ENCODE peak calls at places on chromosomes 13 and 19, in eight cellular contexts. One of them, this sample, is unnamed.

GRCh38 chr19:1855040-1855827 is 7.0 kb upstream of the REXO1 start:
- DNase-seq in RPMI7951: peak
- DNase-seq in activated T-cell treated with anti-CD3 and anti-CD28 coated beads, Interleukin-2, amount 50 U/mL, for 72 hours: peak
- DNase-seq in sciatic nerve: peak
- DNase-seq in T-helper 2 cell: peak
- DNase-seq in caudate nucleus: no peak
- DNase-seq in NCI-H226: peak
- DNase-seq in effector CD4-positive, alpha-beta T cell: peak
- DNase-seq in this sample: peak

GRCh38 chr13:21668665-21669599 is 1.9 kb upstream of the FGF9 start:
- DNase-seq in caudate nucleus: no peak
- DNase-seq in NCI-H226: no peak
- DNase-seq in sciatic nerve: peak
- DNase-seq in effector CD4-positive, alpha-beta T cell: peak
- DNase-seq in RPMI7951: no peak
- DNase-seq in T-helper 2 cell: no peak
- DNase-seq in activated T-cell treated with anti-CD3 and anti-CD28 coated beads, Interleukin-2, amount 50 U/mL, for 72 hours: peak
- DNase-seq in this sample: peak

GRCh38 chr13:111636804-111637203 is 316.4 kb downstream of the TEX29 start:
- DNase-seq in RPMI7951: no peak
- DNase-seq in NCI-H226: no peak
- DNase-seq in caudate nucleus: no peak
- DNase-seq in effector CD4-positive, alpha-beta T cell: no peak
- DNase-seq in T-helper 2 cell: no peak
- DNase-seq in sciatic nerve: no peak
- DNase-seq in activated T-cell treated with anti-CD3 and anti-CD28 coated beads, Interleukin-2, amount 50 U/mL, for 72 hours: no peak
- DNase-seq in this sample: peak

GRCh38 chr13:27792393-27793218 is at the start of gene GSX1:
- DNase-seq in activated T-cell treated with anti-CD3 and anti-CD28 coated beads, Interleukin-2, amount 50 U/mL, for 72 hours: peak
- DNase-seq in T-helper 2 cell: peak
- DNase-seq in RPMI7951: peak
- DNase-seq in sciatic nerve: peak
- DNase-seq in NCI-H226: peak
- DNase-seq in effector CD4-positive, alpha-beta T cell: peak
- DNase-seq in caudate nucleus: no peak
- DNase-seq in this sample: no peak

GRCh38 chr13:21402586-21403307 is 56.4 kb downstream of the ZDHHC20 start:
- DNase-seq in caudate nucleus: no peak
- DNase-seq in effector CD4-positive, alpha-beta T cell: no peak
- DNase-seq in sciatic nerve: no peak
- DNase-seq in RPMI7951: peak
- DNase-seq in activated T-cell treated with anti-CD3 and anti-CD28 coated beads, Interleukin-2, amount 50 U/mL, for 72 hours: no peak
- DNase-seq in NCI-H226: peak
- DNase-seq in T-helper 2 cell: no peak
- DNase-seq in this sample: no peak

GRCh38 chr13:112168771-112169170 is 101.8 kb downstream of the SOX1 start:
- DNase-seq in T-helper 2 cell: no peak
- DNase-seq in RPMI7951: no peak
- DNase-seq in caudate nucleus: no peak
- DNase-seq in NCI-H226: no peak
- DNase-seq in activated T-cell treated with anti-CD3 and anti-CD28 coated beads, Interleukin-2, amount 50 U/mL, for 72 hours: no peak
- DNase-seq in sciatic nerve: no peak
- DNase-seq in effector CD4-positive, alpha-beta T cell: no peak
- DNase-seq in this sample: no peak

GRCh38 chr13:80881495-80882482 is 540.9 kb upstream of the SPRY2 start:
- DNase-seq in NCI-H226: peak
- DNase-seq in effector CD4-positive, alpha-beta T cell: no peak
- DNase-seq in sciatic nerve: no peak
- DNase-seq in RPMI7951: no peak
- DNase-seq in activated T-cell treated with anti-CD3 and anti-CD28 coated beads, Interleukin-2, amount 50 U/mL, for 72 hours: no peak
- DNase-seq in caudate nucleus: no peak
- DNase-seq in T-helper 2 cell: no peak
- DNase-seq in this sample: no peak

GRCh38 chr19:14113762-14114414 is 3.7 kb downstream of the PRKACA start:
- DNase-seq in activated T-cell treated with anti-CD3 and anti-CD28 coated beads, Interleukin-2, amount 50 U/mL, for 72 hours: peak
- DNase-seq in effector CD4-positive, alpha-beta T cell: peak
- DNase-seq in sciatic nerve: peak
- DNase-seq in RPMI7951: no peak
- DNase-seq in caudate nucleus: no peak
- DNase-seq in NCI-H226: no peak
- DNase-seq in T-helper 2 cell: peak
- DNase-seq in this sample: no peak

GRCh38 chr13:75129331-75129730 is 352.6 kb downstream of the TBC1D4 start:
- DNase-seq in NCI-H226: peak
- DNase-seq in activated T-cell treated with anti-CD3 and anti-CD28 coated beads, Interleukin-2, amount 50 U/mL, for 72 hours: no peak
- DNase-seq in RPMI7951: peak
- DNase-seq in T-helper 2 cell: no peak
- DNase-seq in caudate nucleus: no peak
- DNase-seq in sciatic nerve: no peak
- DNase-seq in effector CD4-positive, alpha-beta T cell: no peak
- DNase-seq in this sample: no peak

GRCh38 chr13:80245162-80245733 is 95.7 kb downstream of the SPRY2 start:
- DNase-seq in RPMI7951: no peak
- DNase-seq in T-helper 2 cell: no peak
- DNase-seq in NCI-H226: no peak
- DNase-seq in activated T-cell treated with anti-CD3 and anti-CD28 coated beads, Interleukin-2, amount 50 U/mL, for 72 hours: no peak
- DNase-seq in sciatic nerve: no peak
- DNase-seq in effector CD4-positive, alpha-beta T cell: no peak
- DNase-seq in caudate nucleus: no peak
- DNase-seq in this sample: no peak

GRCh38 chr13:75153834-75154233 is 328.1 kb downstream of the TBC1D4 start:
- DNase-seq in T-helper 2 cell: no peak
- DNase-seq in effector CD4-positive, alpha-beta T cell: no peak
- DNase-seq in caudate nucleus: no peak
- DNase-seq in sciatic nerve: no peak
- DNase-seq in activated T-cell treated with anti-CD3 and anti-CD28 coated beads, Interleukin-2, amount 50 U/mL, for 72 hours: no peak
- DNase-seq in NCI-H226: peak
- DNase-seq in RPMI7951: no peak
- DNase-seq in this sample: no peak

GRCh38 chr19:55345818-55346724 is 6.4 kb downstream of the KMT5C start:
- DNase-seq in RPMI7951: no peak
- DNase-seq in sciatic nerve: peak
- DNase-seq in activated T-cell treated with anti-CD3 and anti-CD28 coated beads, Interleukin-2, amount 50 U/mL, for 72 hours: no peak
- DNase-seq in T-helper 2 cell: no peak
- DNase-seq in NCI-H226: peak
- DNase-seq in effector CD4-positive, alpha-beta T cell: no peak
- DNase-seq in caudate nucleus: no peak
- DNase-seq in this sample: no peak

GRCh38 chr13:113064534-113065405 is 40.8 kb upstream of the F7 start:
- DNase-seq in T-helper 2 cell: no peak
- DNase-seq in activated T-cell treated with anti-CD3 and anti-CD28 coated beads, Interleukin-2, amount 50 U/mL, for 72 hours: no peak
- DNase-seq in effector CD4-positive, alpha-beta T cell: no peak
- DNase-seq in NCI-H226: no peak
- DNase-seq in sciatic nerve: no peak
- DNase-seq in RPMI7951: peak
- DNase-seq in caudate nucleus: no peak
- DNase-seq in this sample: no peak

GRCh38 chr13:31225180-31225579 is 25.4 kb downstream of the B3GLCT start:
- DNase-seq in caudate nucleus: no peak
- DNase-seq in sciatic nerve: no peak
- DNase-seq in NCI-H226: no peak
- DNase-seq in T-helper 2 cell: no peak
- DNase-seq in activated T-cell treated with anti-CD3 and anti-CD28 coated beads, Interleukin-2, amount 50 U/mL, for 72 hours: no peak
- DNase-seq in RPMI7951: no peak
- DNase-seq in effector CD4-positive, alpha-beta T cell: no peak
- DNase-seq in this sample: no peak

GRCh38 chr13:98293103-98293502 is 116.0 kb upstream of the RNF113B start:
- DNase-seq in T-helper 2 cell: no peak
- DNase-seq in activated T-cell treated with anti-CD3 and anti-CD28 coated beads, Interleukin-2, amount 50 U/mL, for 72 hours: no peak
- DNase-seq in effector CD4-positive, alpha-beta T cell: no peak
- DNase-seq in caudate nucleus: no peak
- DNase-seq in NCI-H226: no peak
- DNase-seq in sciatic nerve: no peak
- DNase-seq in RPMI7951: no peak
- DNase-seq in this sample: no peak

GRCh38 chr13:99056381-99057014 is 78.6 kb upstream of the DOCK9 start:
- DNase-seq in effector CD4-positive, alpha-beta T cell: no peak
- DNase-seq in NCI-H226: no peak
- DNase-seq in activated T-cell treated with anti-CD3 and anti-CD28 coated beads, Interleukin-2, amount 50 U/mL, for 72 hours: no peak
- DNase-seq in caudate nucleus: no peak
- DNase-seq in T-helper 2 cell: no peak
- DNase-seq in RPMI7951: no peak
- DNase-seq in sciatic nerve: no peak
- DNase-seq in this sample: peak

GRCh38 chr13:111965466-111966214 is 101.3 kb upstream of the SOX1 start:
- DNase-seq in effector CD4-positive, alpha-beta T cell: no peak
- DNase-seq in T-helper 2 cell: no peak
- DNase-seq in caudate nucleus: no peak
- DNase-seq in sciatic nerve: no peak
- DNase-seq in RPMI7951: no peak
- DNase-seq in activated T-cell treated with anti-CD3 and anti-CD28 coated beads, Interleukin-2, amount 50 U/mL, for 72 hours: no peak
- DNase-seq in NCI-H226: no peak
- DNase-seq in this sample: peak

GRCh38 chr19:38115264-38115802 is 108.7 kb downstream of the DPF1 start:
- DNase-seq in sciatic nerve: no peak
- DNase-seq in caudate nucleus: no peak
- DNase-seq in RPMI7951: no peak
- DNase-seq in effector CD4-positive, alpha-beta T cell: no peak
- DNase-seq in T-helper 2 cell: no peak
- DNase-seq in activated T-cell treated with anti-CD3 and anti-CD28 coated beads, Interleukin-2, amount 50 U/mL, for 72 hours: no peak
- DNase-seq in NCI-H226: no peak
- DNase-seq in this sample: no peak

GRCh38 chr13:49936943-49937273 is 768 bp upstream of the SPRYD7 start:
- DNase-seq in RPMI7951: no peak
- DNase-seq in sciatic nerve: no peak
- DNase-seq in effector CD4-positive, alpha-beta T cell: no peak
- DNase-seq in activated T-cell treated with anti-CD3 and anti-CD28 coated beads, Interleukin-2, amount 50 U/mL, for 72 hours: no peak
- DNase-seq in T-helper 2 cell: no peak
- DNase-seq in caudate nucleus: no peak
- DNase-seq in NCI-H226: no peak
- DNase-seq in this sample: no peak

GRCh38 chr19:39913682-39914333 is 20.6 kb downstream of the FCGBP start:
- DNase-seq in caudate nucleus: no peak
- DNase-seq in effector CD4-positive, alpha-beta T cell: no peak
- DNase-seq in sciatic nerve: no peak
- DNase-seq in RPMI7951: no peak
- DNase-seq in T-helper 2 cell: no peak
- DNase-seq in NCI-H226: no peak
- DNase-seq in activated T-cell treated with anti-CD3 and anti-CD28 coated beads, Interleukin-2, amount 50 U/mL, for 72 hours: no peak
- DNase-seq in this sample: no peak

GRCh38 chr13:81078048-81078447 is 737.1 kb upstream of the SPRY2 start:
- DNase-seq in NCI-H226: no peak
- DNase-seq in sciatic nerve: no peak
- DNase-seq in effector CD4-positive, alpha-beta T cell: no peak
- DNase-seq in T-helper 2 cell: no peak
- DNase-seq in caudate nucleus: no peak
- DNase-seq in RPMI7951: no peak
- DNase-seq in activated T-cell treated with anti-CD3 and anti-CD28 coated beads, Interleukin-2, amount 50 U/mL, for 72 hours: no peak
- DNase-seq in this sample: no peak

GRCh38 chr19:7304200-7304599 is 10.0 kb upstream of the INSR start:
- DNase-seq in NCI-H226: no peak
- DNase-seq in activated T-cell treated with anti-CD3 and anti-CD28 coated beads, Interleukin-2, amount 50 U/mL, for 72 hours: no peak
- DNase-seq in effector CD4-positive, alpha-beta T cell: no peak
- DNase-seq in caudate nucleus: no peak
- DNase-seq in T-helper 2 cell: no peak
- DNase-seq in RPMI7951: no peak
- DNase-seq in sciatic nerve: peak
- DNase-seq in this sample: no peak

GRCh38 chr13:97246596-97246995 is 24.5 kb downstream of the MBNL2 start:
- DNase-seq in activated T-cell treated with anti-CD3 and anti-CD28 coated beads, Interleukin-2, amount 50 U/mL, for 72 hours: no peak
- DNase-seq in T-helper 2 cell: no peak
- DNase-seq in sciatic nerve: no peak
- DNase-seq in RPMI7951: peak
- DNase-seq in caudate nucleus: no peak
- DNase-seq in NCI-H226: no peak
- DNase-seq in effector CD4-positive, alpha-beta T cell: no peak
- DNase-seq in this sample: no peak

GRCh38 chr19:34734601-34735103 is 609 bp downstream of the ZNF181 start:
- DNase-seq in T-helper 2 cell: no peak
- DNase-seq in sciatic nerve: no peak
- DNase-seq in activated T-cell treated with anti-CD3 and anti-CD28 coated beads, Interleukin-2, amount 50 U/mL, for 72 hours: no peak
- DNase-seq in RPMI7951: no peak
- DNase-seq in NCI-H226: no peak
- DNase-seq in effector CD4-positive, alpha-beta T cell: no peak
- DNase-seq in caudate nucleus: no peak
- DNase-seq in this sample: no peak

GRCh38 chr13:21913010-21913409 is 242.1 kb downstream of the FGF9 start:
- DNase-seq in RPMI7951: no peak
- DNase-seq in T-helper 2 cell: no peak
- DNase-seq in sciatic nerve: no peak
- DNase-seq in caudate nucleus: no peak
- DNase-seq in NCI-H226: no peak
- DNase-seq in effector CD4-positive, alpha-beta T cell: no peak
- DNase-seq in activated T-cell treated with anti-CD3 and anti-CD28 coated beads, Interleukin-2, amount 50 U/mL, for 72 hours: peak
- DNase-seq in this sample: no peak